ENCODE peak calls at places on chromosomes 7 and 10, in four cellular contexts. W is T-cell, S is hepatocyte, Z is suprapubic skin. V is an unnamed sample.

GRCh38 chr10:61942997-61943457 is 41.5 kb downstream of the ARID5B start:
- DNase-seq in W (no peak), S (no peak), Z (no peak), V (no peak)

GRCh38 chr7:103388469-103389140 is 41.2 kb downstream of the PSMC2 start:
- DNase-seq in S (peak), W (no peak), Z (no peak), V (no peak)

GRCh38 chr10:62618576-62619408 is 185.7 kb upstream of the ADO start:
- DNase-seq in Z (no peak), S (peak), W (no peak), V (peak)

GRCh38 chr7:47479821-47480575 is 101.9 kb downstream of the TNS3 start:
- DNase-seq in Z (no peak), W (no peak), S (no peak), V (no peak)

GRCh38 chr10:124259139-124259825 is 159.4 kb downstream of the OAT start:
- DNase-seq in Z (peak), W (no peak), S (no peak), V (no peak)

GRCh38 chr7:63067897-63068585 is 930.6 kb upstream of the ZNF722 start:
- DNase-seq in Z (no peak), S (no peak), W (no peak), V (no peak)

GRCh38 chr7:47458057-47458456 is 123.9 kb downstream of the TNS3 start:
- DNase-seq in S (no peak), W (no peak), Z (peak), V (no peak)

GRCh38 chr7:47901542-47901941 is 46.7 kb downstream of the PKD1L1 start:
- DNase-seq in Z (no peak), S (no peak), W (no peak), V (no peak)

GRCh38 chr10:88493676-88494483 is 89.2 kb downstream of the RNLS start:
- DNase-seq in Z (no peak), W (no peak), S (no peak), V (no peak)

GRCh38 chr7:99108615-99109014 is 35.3 kb downstream of the SMURF1 start:
- DNase-seq in S (no peak), W (no peak), Z (no peak), V (no peak)

GRCh38 chr10:13816195-13816926 is 229.6 kb downstream of the PRPF18 start:
- DNase-seq in S (peak), Z (no peak), W (no peak), V (no peak)

GRCh38 chr10:46308113-46308415 is 21.3 kb downstream of the ANTXRL start:
- DNase-seq in W (no peak), S (no peak), Z (no peak), V (peak)

GRCh38 chr7:2008936-2009540 is 223.7 kb downstream of the MAD1L1 start:
- DNase-seq in Z (peak), S (no peak), W (peak), V (peak)

GRCh38 chr7:105530126-105530525 is 1.9 kb upstream of the RINT1 start:
- DNase-seq in S (no peak), Z (no peak), W (no peak), V (no peak)

GRCh38 chr7:66542528-66543373 is 85.9 kb upstream of the KCTD7 start:
- DNase-seq in S (no peak), Z (no peak), W (no peak), V (peak)

GRCh38 chr7:80634505-80634904 is 3.9 kb upstream of the CD36 start:
- DNase-seq in W (no peak), S (no peak), Z (no peak), V (no peak)

GRCh38 chr10:35639021-35639521 is 3.0 kb downstream of the FZD8 start:
- DNase-seq in Z (no peak), W (no peak), S (peak), V (peak)

GRCh38 chr10:81847675-81848074 is 27.3 kb upstream of the NRG3 start:
- DNase-seq in S (no peak), W (no peak), Z (no peak), V (peak)

GRCh38 chr10:28532223-28532508 is 752 bp upstream of the WAC start:
- DNase-seq in Z (peak), S (no peak), W (no peak), V (no peak)

GRCh38 chr7:1028775-1029636 is 15.3 kb upstream of the GPR146 start:
- DNase-seq in S (peak), Z (peak), W (peak), V (peak)

GRCh38 chr7:110170762-110171161 is 920.2 kb upstream of the LRRN3 start:
- DNase-seq in S (peak), W (no peak), Z (no peak), V (no peak)

GRCh38 chr7:26863504-26864308 is 684 bp downstream of the SKAP2 start:
- DNase-seq in S (no peak), W (no peak), Z (no peak), V (no peak)